ENCODE peak calls at places on chromosomes 6 and 20, in six cellular contexts. X, G, H, N, C and P are unnamed samples.

GRCh38 chr6:100228437-100229424 is 234.7 kb upstream of the MCHR2 start:
- DNase-seq in X (peak), G (peak), H (peak), N (peak), C (peak), P (peak)

GRCh38 chr20:53707341-53708102 is 113.9 kb upstream of the ZNF217 start:
- DNase-seq in N (no peak), G (peak), C (peak), H (peak), X (no peak), P (no peak)

GRCh38 chr20:50153153-50153499 is 397 bp downstream of the PEDS1 start:
- DNase-seq in C (no peak), G (peak), X (no peak), N (no peak), H (no peak), P (no peak)

GRCh38 chr6:119333707-119334295 is 15.8 kb downstream of the MAN1A1 start:
- DNase-seq in N (no peak), G (peak), H (no peak), X (no peak), C (no peak), P (no peak)

GRCh38 chr6:5337573-5337972 is 76.3 kb downstream of the FARS2 start:
- DNase-seq in H (peak), C (peak), N (no peak), X (peak), G (no peak), P (no peak)

GRCh38 chr20:25856256-25856884 is 159.7 kb upstream of the ZNF337 start:
- DNase-seq in X (no peak), C (no peak), N (no peak), G (no peak), H (no peak), P (no peak)

GRCh38 chr20:58537831-58538230 is 22.6 kb upstream of the APCDD1L start:
- DNase-seq in N (no peak), X (no peak), G (no peak), H (no peak), C (no peak), P (no peak)

GRCh38 chr6:144265061-144265357 is 20.1 kb upstream of the UTRN start:
- DNase-seq in C (peak), G (no peak), H (peak), X (peak), N (no peak), P (no peak)

GRCh38 chr6:108961985-108962384 is 113.8 kb downstream of the ARMC2 start:
- DNase-seq in C (peak), H (no peak), N (no peak), G (no peak), X (peak), P (no peak)

GRCh38 chr6:131652472-131652871 is 15.4 kb downstream of the ENPP3 start:
- DNase-seq in N (no peak), G (no peak), H (no peak), C (peak), X (peak), P (no peak)

GRCh38 chr20:31602779-31603441 is 2.2 kb upstream of the ID1 start:
- DNase-seq in C (peak), G (peak), N (peak), H (peak), X (peak), P (no peak)

GRCh38 chr6:89242574-89243330 is 25.6 kb upstream of the GABRR1 start:
- DNase-seq in C (peak), N (peak), G (peak), X (peak), H (peak), P (no peak)

GRCh38 chr6:119627908-119628669 is 278.5 kb upstream of the MAN1A1 start:
- DNase-seq in H (peak), G (no peak), N (no peak), X (no peak), C (peak), P (no peak)

GRCh38 chr20:9342651-9343050 is 171.7 kb upstream of the LAMP5 start:
- DNase-seq in X (no peak), C (no peak), G (no peak), N (no peak), H (no peak), P (no peak)

GRCh38 chr20:36344517-36345132 is 38.5 kb downstream of the DLGAP4 start:
- DNase-seq in C (peak), N (peak), X (peak), H (peak), G (peak), P (no peak)

GRCh38 chr6:141229296-141229695 is 903.4 kb upstream of the GJE1 start:
- DNase-seq in N (no peak), H (no peak), X (no peak), G (no peak), C (no peak), P (no peak)

GRCh38 chr20:19812056-19812455 is 54.0 kb downstream of the RIN2 start:
- DNase-seq in H (no peak), X (no peak), N (no peak), G (no peak), C (peak), P (no peak)

GRCh38 chr6:38975621-38976049 is 72.9 kb upstream of the GLP1R start:
- DNase-seq in C (no peak), H (no peak), G (no peak), N (no peak), X (peak), P (no peak)

GRCh38 chr6:143140767-143141166 is 80.1 kb downstream of the AIG1 start:
- DNase-seq in N (no peak), H (no peak), G (no peak), X (no peak), C (no peak), P (no peak)

GRCh38 chr6:154167163-154167562 is 128.1 kb downstream of the OPRM1 start:
- DNase-seq in N (no peak), C (no peak), X (no peak), G (no peak), H (no peak), P (no peak)

GRCh38 chr6:32462609-32463008 is 22.9 kb downstream of the HLA-DRA start:
- DNase-seq in X (no peak), H (no peak), N (no peak), G (no peak), C (no peak), P (no peak)

GRCh38 chr20:64053841-64054661 is 4.6 kb upstream of the SOX18 start:
- DNase-seq in N (peak), C (no peak), H (peak), G (peak), X (peak), P (no peak)

GRCh38 chr20:10524643-10525042 is 89.5 kb downstream of the SLX4IP start:
- DNase-seq in H (no peak), G (no peak), X (no peak), N (peak), C (no peak), P (no peak)

GRCh38 chr6:90462102-90462501 is 124.8 kb downstream of the MAP3K7 start:
- DNase-seq in X (no peak), H (no peak), C (no peak), G (no peak), N (no peak), P (no peak)

GRCh38 chr6:90461367-90461766 is 125.5 kb downstream of the MAP3K7 start:
- DNase-seq in N (no peak), X (no peak), C (no peak), G (no peak), H (no peak), P (no peak)

GRCh38 chr6:90463874-90464273 is 123.0 kb downstream of the MAP3K7 start:
- DNase-seq in G (no peak), C (no peak), N (no peak), X (no peak), H (no peak), P (no peak)

GRCh38 chr6:90464507-90464906 is 122.4 kb downstream of the MAP3K7 start:
- DNase-seq in C (no peak), G (no peak), N (no peak), X (no peak), H (no peak), P (no peak)

DNA sequence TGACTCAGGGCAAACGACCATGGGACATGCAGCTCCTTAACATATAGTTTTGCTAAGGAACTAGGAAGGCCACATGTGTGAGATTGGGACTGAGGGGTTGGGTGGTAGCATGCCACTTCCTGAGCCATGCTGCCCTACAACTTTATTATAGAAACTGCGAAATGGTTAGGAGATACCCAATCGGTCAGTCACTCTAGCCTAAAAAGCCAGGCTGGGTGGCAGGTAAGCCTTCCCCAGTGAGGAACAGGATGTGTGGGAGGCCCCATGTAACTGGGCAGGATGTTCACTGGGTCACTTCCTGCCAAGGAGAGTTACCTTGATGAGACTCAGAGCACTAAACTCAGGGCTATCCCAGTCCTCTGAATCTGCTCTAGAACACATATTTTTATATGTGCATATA is 123.5 kb downstream of the MAP3K7 start:
- DNase-seq in G (peak), X (no peak), H (no peak), C (no peak), N (no peak), P (no peak)
- H3K27ac ChIP-seq in G (no peak), X (no peak), H (no peak), C (no peak), N (no peak), P (no peak)

DNA sequence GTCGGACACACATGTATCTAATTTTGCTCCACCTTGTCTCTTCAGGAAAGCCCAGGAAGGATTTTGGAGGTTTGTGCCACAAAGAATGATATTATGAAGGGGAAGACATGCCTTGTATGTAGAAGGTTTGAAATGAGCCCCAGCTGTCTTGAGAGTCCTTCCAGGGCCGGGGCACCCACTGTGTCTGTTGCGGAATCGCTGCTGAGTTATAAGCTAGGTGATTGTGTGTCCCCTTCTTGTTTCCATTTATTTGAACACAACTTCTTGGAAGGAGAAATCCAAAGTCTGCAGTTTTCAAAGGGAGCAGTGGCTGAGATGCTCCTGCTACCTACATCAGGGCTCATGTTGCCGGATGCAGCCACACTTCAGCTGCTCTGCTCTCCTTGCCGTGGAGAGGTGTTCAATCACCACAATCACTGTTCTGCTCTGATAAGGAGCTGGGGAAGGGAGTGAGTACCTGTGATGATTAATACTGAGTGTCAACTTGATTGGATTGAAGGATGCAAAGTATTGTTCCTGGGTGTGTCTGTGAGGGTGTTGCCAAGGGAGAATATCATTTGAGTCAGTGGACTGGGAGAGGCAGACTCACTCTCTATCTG is 828.6 kb downstream of the QKI start:
- DNase-seq in G (no peak), X (no peak), C (no peak), N (no peak), H (no peak), P (no peak)
- H3K27ac ChIP-seq in G (no peak), X (no peak), C (no peak), N (no peak), H (no peak), P (no peak)

GRCh38 chr6:69812746-69813427 is 16.1 kb upstream of the LMBRD1 start:
- DNase-seq in G (no peak), N (no peak), H (no peak), X (no peak), C (no peak), P (no peak)
- H3K27ac ChIP-seq in G (peak), N (no peak), H (no peak), X (no peak), C (no peak), P (no peak)

DNA sequence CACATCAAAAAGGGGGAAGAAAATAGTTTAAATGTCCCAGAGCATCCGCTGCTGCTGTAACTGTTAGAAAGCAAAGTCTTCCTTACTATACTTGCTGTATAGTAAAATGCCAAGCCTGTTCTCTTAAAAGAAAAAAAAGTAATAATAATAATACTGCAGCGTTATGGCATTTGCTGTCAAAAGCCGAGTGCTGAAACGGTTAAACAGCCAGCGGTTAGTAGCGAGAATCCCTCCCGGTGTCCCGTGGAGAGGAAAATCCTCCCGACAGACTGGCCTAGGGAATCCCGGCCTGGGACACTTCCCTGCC is 19.5 kb upstream of the NFATC2 start:
- DNase-seq in H (no peak), G (no peak), C (peak), N (no peak), X (no peak), P (no peak)
- H3K27ac ChIP-seq in H (no peak), G (no peak), C (no peak), N (peak), X (peak), P (peak)